ENCODE peak calls at places on chromosomes 6 and 20, in six cellular contexts. M is H1, E is amniotic stem cell, A is fibroblast of the conjunctiva, L is hypothalamus, H is GM10248. D is an unnamed sample.

GRCh38 chr6:43172127-43173007 is 1.3 kb downstream of the SRF start:
- DNase-seq in M (peak), E (no peak), A (no peak), L (peak), H (peak), D (peak)

GRCh38 chr6:42095066-42095465 is 44.7 kb downstream of the TAF8 start:
- DNase-seq in M (no peak), E (no peak), A (no peak), L (no peak), H (no peak), D (no peak)

GRCh38 chr6:63267046-63267445 is 52.7 kb downstream of the LGSN start:
- DNase-seq in M (no peak), E (no peak), A (no peak), L (no peak), H (no peak), D (no peak)

GRCh38 chr6:74333406-74333805 is 637.4 kb downstream of the CD109 start:
- DNase-seq in M (no peak), E (no peak), A (no peak), L (no peak), H (no peak), D (no peak)

GRCh38 chr20:63066506-63067265 is 59.9 kb upstream of the BHLHE23 start:
- DNase-seq in M (no peak), E (no peak), A (no peak), L (no peak), H (no peak), D (no peak)

GRCh38 chr6:43865947-43866346 is 95.9 kb downstream of the VEGFA start:
- DNase-seq in M (no peak), E (no peak), A (no peak), L (no peak), H (no peak), D (no peak)

GRCh38 chr6:28248916-28249315 is 3.2 kb downstream of the ZKSCAN4 start:
- DNase-seq in M (no peak), E (no peak), A (peak), L (no peak), H (no peak), D (no peak)

GRCh38 chr20:25541676-25542075 is 43.7 kb downstream of the NINL start:
- DNase-seq in M (no peak), E (no peak), A (no peak), L (no peak), H (no peak), D (no peak)

GRCh38 chr6:109897561-109898080 is 80.5 kb upstream of the GPR6 start:
- DNase-seq in M (no peak), E (no peak), A (no peak), L (no peak), H (no peak), D (no peak)

GRCh38 chr6:87722831-87723726 is 21.0 kb upstream of the AKIRIN2 start:
- DNase-seq in M (no peak), E (peak), A (peak), L (peak), H (no peak), D (no peak)

GRCh38 chr6:107629545-107630147 is 139.7 kb downstream of the SOBP start:
- DNase-seq in M (no peak), E (no peak), A (no peak), L (no peak), H (no peak), D (no peak)

GRCh38 chr6:25706314-25707014 is 48.1 kb upstream of the SLC17A4 start:
- DNase-seq in M (no peak), E (no peak), A (no peak), L (peak), H (no peak), D (no peak)

GRCh38 chr20:33832113-33832853 is 21.1 kb downstream of the CHMP4B start:
- DNase-seq in M (no peak), E (no peak), A (no peak), L (peak), H (no peak), D (peak)

GRCh38 chr6:149231786-149232185 is 85.7 kb upstream of the TAB2 start:
- DNase-seq in M (no peak), E (no peak), A (no peak), L (no peak), H (no peak), D (no peak)

GRCh38 chr6:33620158-33620583 is 951 bp upstream of the ITPR3 start:
- DNase-seq in M (peak), E (no peak), A (no peak), L (no peak), H (peak), D (no peak)

GRCh38 chr6:153024401-153025017 is 22.0 kb upstream of the MTRF1L start:
- DNase-seq in M (peak), E (peak), A (peak), L (no peak), H (peak), D (peak)

GRCh38 chr6:34148864-34149810 is 3.2 kb upstream of the GRM4 start:
- DNase-seq in M (peak), E (no peak), A (no peak), L (no peak), H (peak), D (no peak)

GRCh38 chr6:17845598-17845997 is 138.9 kb upstream of the NUP153 start:
- DNase-seq in M (no peak), E (no peak), A (no peak), L (no peak), H (no peak), D (no peak)

GRCh38 chr6:123640567-123641187 is 3.9 kb upstream of the TRDN start:
- DNase-seq in M (no peak), E (no peak), A (no peak), L (no peak), H (no peak), D (no peak)

GRCh38 chr6:67683960-67684359 is 951.1 kb upstream of the ADGRB3 start:
- DNase-seq in M (no peak), E (peak), A (peak), L (no peak), H (no peak), D (no peak)

GRCh38 chr20:23126281-23127061 is 40.3 kb upstream of the CD93 start:
- DNase-seq in M (no peak), E (no peak), A (no peak), L (no peak), H (no peak), D (no peak)

GRCh38 chr20:5448449-5449118 is 131.8 kb upstream of the PROKR2 start:
- DNase-seq in M (peak), E (no peak), A (peak), L (peak), H (peak), D (peak)

GRCh38 chr20:39299783-39300182 is 337.6 kb downstream of the DHX35 start:
- DNase-seq in M (no peak), E (no peak), A (no peak), L (no peak), H (no peak), D (no peak)

D was measured in neural crest cell.